ENCODE peak calls at places on chromosomes 11 and 22, in four cellular contexts. B is activated CD8-positive, alpha-beta memory T cell treated with anti-CD3 and anti-CD28 coated beads, Interleukin-2, amount 50 U/mL, for 4 hours; Z is GM03348; R is activated CD4-positive, alpha-beta T cell treated with anti-CD3 and anti-CD28 coated beads for 48 hours. E is an unnamed sample.

GRCh38 chr11:46248270-46249102 is 29.0 kb upstream of the CREB3L1 start:
- DNase-seq in B (no peak), Z (peak), R (peak), E (no peak)

GRCh38 chr11:131305005-131305404 is 65.4 kb upstream of the NTM start:
- DNase-seq in B (no peak), Z (no peak), R (no peak), E (no peak)

GRCh38 chr11:3120071-3120792 is 44.9 kb downstream of the OSBPL5 start:
- DNase-seq in B (no peak), Z (no peak), R (no peak), E (no peak)

GRCh38 chr11:104151404-104152204 is 12.3 kb downstream of the PDGFD start:
- DNase-seq in B (no peak), Z (peak), R (no peak), E (no peak)

GRCh38 chr11:6926208-6927029 is at the start of gene ZNF215:
- DNase-seq in B (peak), Z (peak), R (peak), E (peak)

GRCh38 chr11:123228489-123229163 is 33.6 kb upstream of the CLMP start:
- DNase-seq in B (no peak), Z (no peak), R (no peak), E (no peak)

GRCh38 chr22:47817380-47817779 is 1054.9 kb downstream of the TBC1D22A start:
- DNase-seq in B (no peak), Z (no peak), R (no peak), E (no peak)

GRCh38 chr11:75151346-75152047 is 590 bp downstream of the SLCO2B1 start:
- DNase-seq in B (no peak), Z (no peak), R (no peak), E (peak)

GRCh38 chr22:32950366-32950765 is 107.8 kb downstream of the SYN3 start:
- DNase-seq in B (no peak), Z (no peak), R (no peak), E (no peak)

GRCh38 chr11:66846671-66847091 is 3.4 kb downstream of the RCE1 start:
- DNase-seq in B (no peak), Z (no peak), R (peak), E (no peak)

GRCh38 chr22:44721206-44721605 is 19.2 kb downstream of the PRR5 start:
- DNase-seq in B (no peak), Z (no peak), R (no peak), E (no peak)

GRCh38 chr11:128291835-128292234 is 295.5 kb downstream of the ETS1 start:
- DNase-seq in B (peak), Z (no peak), R (peak), E (peak)

GRCh38 chr11:102831128-102831708 is 12.2 kb downstream of the MMP3 start:
- DNase-seq in B (no peak), Z (peak), R (peak), E (peak)

GRCh38 chr11:44840526-44840925 is 110.2 kb downstream of the TP53I11 start:
- DNase-seq in B (no peak), Z (no peak), R (no peak), E (no peak)

GRCh38 chr11:11841121-11841604 is 609 bp upstream of the USP47 start:
- DNase-seq in B (no peak), Z (peak), R (peak), E (peak)

GRCh38 chr22:31680764-31681624 is 19.0 kb upstream of the PISD start:
- DNase-seq in B (no peak), Z (peak), R (no peak), E (no peak)

GRCh38 chr11:61310749-61311148 is 15.6 kb upstream of the VWCE start:
- DNase-seq in B (no peak), Z (no peak), R (no peak), E (no peak)

GRCh38 chr11:104120493-104121200 is 43.3 kb downstream of the PDGFD start:
- DNase-seq in B (no peak), Z (no peak), R (no peak), E (no peak)

GRCh38 chr11:1766719-1767398 is 3.1 kb upstream of the CTSD start:
- DNase-seq in B (no peak), Z (no peak), R (no peak), E (no peak)

GRCh38 chr11:68008381-68009337 is 1.5 kb upstream of the ALDH3B1 start:
- DNase-seq in B (no peak), Z (no peak), R (no peak), E (peak)

GRCh38 chr11:75344761-75345454 is 6.6 kb downstream of the ARRB1 start:
- DNase-seq in B (no peak), Z (no peak), R (no peak), E (peak)

GRCh38 chr11:110909331-110909730 is 197.1 kb upstream of the ARHGAP20 start:
- DNase-seq in B (no peak), Z (no peak), R (no peak), E (no peak)

GRCh38 chr11:34198523-34198922 is 93.1 kb downstream of the NAT10 start:
- DNase-seq in B (no peak), Z (no peak), R (no peak), E (no peak)

GRCh38 chr22:24416095-24416494 is 11.3 kb upstream of the ADORA2A start:
- DNase-seq in B (no peak), Z (peak), R (no peak), E (peak)

GRCh38 chr11:107293677-107294344 is 163.8 kb downstream of the CWF19L2 start:
- DNase-seq in B (no peak), Z (no peak), R (no peak), E (no peak)

GRCh38 chr11:107836811-107837210 is 21.8 kb downstream of the SLC35F2 start:
- DNase-seq in B (no peak), Z (no peak), R (no peak), E (no peak)

GRCh38 chr11:134119094-134119493 is 50.2 kb downstream of the JAM3 start:
- DNase-seq in B (no peak), Z (no peak), R (no peak), E (no peak)

GRCh38 chr22:48842976-48843375 is 984.7 kb downstream of the BRD1 start:
- DNase-seq in B (no peak), Z (no peak), R (no peak), E (no peak)

GRCh38 chr22:43777204-43777671 is 34.9 kb downstream of the EFCAB6 start:
- DNase-seq in B (no peak), Z (peak), R (no peak), E (no peak)

GRCh38 chr11:127412722-127413121 is 412.2 kb upstream of the KIRREL3 start:
- DNase-seq in B (no peak), Z (no peak), R (no peak), E (no peak)

GRCh38 chr11:57288771-57289579 is 35.8 kb downstream of the TNKS1BP1 start:
- DNase-seq in B (no peak), Z (peak), R (peak), E (no peak)

GRCh38 chr11:116955548-116955947 is 118.1 kb upstream of the APOA1 start:
- DNase-seq in B (no peak), Z (no peak), R (no peak), E (no peak)

GRCh38 chr11:56624661-56625110 is 10.0 kb upstream of the OR5M1 start:
- DNase-seq in B (no peak), Z (peak), R (no peak), E (no peak)

GRCh38 chr11:11313902-11314692 is 39.0 kb downstream of the CSNK2A3 start:
- DNase-seq in B (no peak), Z (no peak), R (no peak), E (no peak)

GRCh38 chr11:12017243-12017678 is 8.8 kb upstream of the DKK3 start:
- DNase-seq in B (no peak), Z (peak), R (no peak), E (no peak)

GRCh38 chr11:117950320-117950719 is 21.1 kb upstream of the TMPRSS13 start:
- DNase-seq in B (peak), Z (no peak), R (peak), E (peak)

GRCh38 chr11:111476961-111477360 is 35.2 kb downstream of the BTG4 start:
- DNase-seq in B (no peak), Z (no peak), R (no peak), E (no peak)

GRCh38 chr22:49767355-49768062 is 60.2 kb downstream of the BRD1 start:
- DNase-seq in B (peak), Z (peak), R (peak), E (peak)